ENCODE peak calls at places on chromosomes 16 and 17, in five cellular contexts. One of them, this sample, is unnamed.

GRCh38 chr17:38550661-38551060 is 55.1 kb downstream of the SRCIN1 start:
- DNase-seq in upper lobe of right lung: no peak
- DNase-seq in left ventricle myocardium inferior: peak; percentile 48
- DNase-seq in neural progenitor cell: no peak
- DNase-seq in lower leg skin: no peak
- DNase-seq in this sample: peak; percentile 14

GRCh38 chr16:85126731-85127662 is 14.7 kb upstream of the CIBAR2 start:
- DNase-seq in lower leg skin: no peak
- DNase-seq in upper lobe of right lung: no peak
- DNase-seq in neural progenitor cell: peak; percentile 69
- DNase-seq in left ventricle myocardium inferior: no peak
- DNase-seq in this sample: peak; percentile 89

GRCh38 chr17:74354123-74354522 is 7.5 kb downstream of the BTBD17 start:
- DNase-seq in lower leg skin: no peak
- DNase-seq in neural progenitor cell: peak; percentile 92
- DNase-seq in upper lobe of right lung: peak; percentile 79
- DNase-seq in left ventricle myocardium inferior: peak; percentile 45
- DNase-seq in this sample: no peak

GRCh38 chr17:74419862-74420492 is 11.9 kb upstream of the GPRC5C start:
- DNase-seq in lower leg skin: no peak
- DNase-seq in left ventricle myocardium inferior: no peak
- DNase-seq in upper lobe of right lung: no peak
- DNase-seq in neural progenitor cell: no peak
- DNase-seq in this sample: no peak

GRCh38 chr16:11393861-11394592 is 48.8 kb downstream of the RMI2 start:
- DNase-seq in left ventricle myocardium inferior: no peak
- DNase-seq in lower leg skin: no peak
- DNase-seq in upper lobe of right lung: peak; percentile 35
- DNase-seq in neural progenitor cell: no peak
- DNase-seq in this sample: no peak

GRCh38 chr16:3478242-3478925 is 16.9 kb downstream of the C16orf90 start:
- DNase-seq in upper lobe of right lung: no peak
- DNase-seq in lower leg skin: no peak
- DNase-seq in left ventricle myocardium inferior: no peak
- DNase-seq in neural progenitor cell: no peak
- DNase-seq in this sample: no peak

GRCh38 chr17:82709024-82709675 is 7.4 kb upstream of the FN3KRP start:
- DNase-seq in lower leg skin: no peak
- DNase-seq in left ventricle myocardium inferior: no peak
- DNase-seq in upper lobe of right lung: no peak
- DNase-seq in neural progenitor cell: no peak
- DNase-seq in this sample: no peak

GRCh38 chr16:23590181-23590580 is 5.9 kb downstream of the NDUFAB1 start:
- DNase-seq in lower leg skin: no peak
- DNase-seq in neural progenitor cell: no peak
- DNase-seq in upper lobe of right lung: no peak
- DNase-seq in left ventricle myocardium inferior: no peak
- DNase-seq in this sample: no peak

GRCh38 chr16:73047221-73047535 is 750 bp downstream of the ZFHX3 start:
- DNase-seq in left ventricle myocardium inferior: no peak
- DNase-seq in neural progenitor cell: no peak
- DNase-seq in upper lobe of right lung: no peak
- DNase-seq in lower leg skin: no peak
- DNase-seq in this sample: no peak

GRCh38 chr17:12637015-12637414 is 28.7 kb upstream of the MYOCD start:
- DNase-seq in left ventricle myocardium inferior: no peak
- DNase-seq in neural progenitor cell: no peak
- DNase-seq in upper lobe of right lung: no peak
- DNase-seq in lower leg skin: no peak
- DNase-seq in this sample: peak; percentile 96

GRCh38 chr17:41518789-41519449 is at the start of gene KRT15:
- DNase-seq in lower leg skin: no peak
- DNase-seq in neural progenitor cell: no peak
- DNase-seq in left ventricle myocardium inferior: no peak
- DNase-seq in upper lobe of right lung: no peak
- DNase-seq in this sample: no peak

GRCh38 chr17:75846701-75847594 is 2.7 kb upstream of the UNC13D start:
- DNase-seq in upper lobe of right lung: no peak
- DNase-seq in left ventricle myocardium inferior: no peak
- DNase-seq in neural progenitor cell: no peak
- DNase-seq in lower leg skin: no peak
- DNase-seq in this sample: no peak

GRCh38 chr17:7356072-7356549 is 1.2 kb downstream of the TMEM95 start:
- DNase-seq in neural progenitor cell: peak; percentile 93
- DNase-seq in upper lobe of right lung: peak; percentile 94
- DNase-seq in lower leg skin: peak; percentile 96
- DNase-seq in left ventricle myocardium inferior: peak; percentile 80
- DNase-seq in this sample: peak; percentile 56

GRCh38 chr16:65817799-65818198 is 548.7 kb upstream of the CDH5 start:
- DNase-seq in upper lobe of right lung: no peak
- DNase-seq in lower leg skin: no peak
- DNase-seq in left ventricle myocardium inferior: no peak
- DNase-seq in neural progenitor cell: no peak
- DNase-seq in this sample: no peak

GRCh38 chr16:88003316-88003715 is 52.1 kb downstream of the BANP start:
- DNase-seq in left ventricle myocardium inferior: no peak
- DNase-seq in neural progenitor cell: no peak
- DNase-seq in lower leg skin: peak; percentile 7
- DNase-seq in upper lobe of right lung: no peak
- DNase-seq in this sample: no peak

GRCh38 chr16:63907251-63907650 is 1214.6 kb downstream of the CDH11 start:
- DNase-seq in upper lobe of right lung: no peak
- DNase-seq in neural progenitor cell: no peak
- DNase-seq in left ventricle myocardium inferior: no peak
- DNase-seq in lower leg skin: no peak
- DNase-seq in this sample: no peak

GRCh38 chr17:48483471-48484131 is 47.2 kb downstream of the HOXB1 start:
- DNase-seq in lower leg skin: no peak
- DNase-seq in left ventricle myocardium inferior: no peak
- DNase-seq in upper lobe of right lung: no peak
- DNase-seq in neural progenitor cell: no peak
- DNase-seq in this sample: peak; percentile 99

GRCh38 chr16:73231969-73232554 is 184.1 kb upstream of the ZFHX3 start:
- DNase-seq in lower leg skin: peak; percentile 72
- DNase-seq in left ventricle myocardium inferior: no peak
- DNase-seq in upper lobe of right lung: no peak
- DNase-seq in neural progenitor cell: no peak
- DNase-seq in this sample: no peak

GRCh38 chr16:67283039-67283825 is 3.9 kb downstream of the PLEKHG4 start:
- DNase-seq in left ventricle myocardium inferior: no peak
- DNase-seq in neural progenitor cell: no peak
- DNase-seq in upper lobe of right lung: no peak
- DNase-seq in lower leg skin: no peak
- DNase-seq in this sample: no peak

GRCh38 chr17:66426397-66427033 is 124.1 kb downstream of the PRKCA start:
- DNase-seq in neural progenitor cell: no peak
- DNase-seq in lower leg skin: no peak
- DNase-seq in left ventricle myocardium inferior: no peak
- DNase-seq in upper lobe of right lung: no peak
- DNase-seq in this sample: no peak

GRCh38 chr17:71327376-71328059 is 793.3 kb upstream of the SOX9 start:
- DNase-seq in left ventricle myocardium inferior: no peak
- DNase-seq in upper lobe of right lung: no peak
- DNase-seq in neural progenitor cell: no peak
- DNase-seq in lower leg skin: no peak
- DNase-seq in this sample: peak; percentile 73

GRCh38 chr16:29973384-29974246 is at the start of gene TAOK2:
- DNase-seq in lower leg skin: peak; percentile 99
- DNase-seq in left ventricle myocardium inferior: peak; percentile 99
- DNase-seq in upper lobe of right lung: peak; percentile 99
- DNase-seq in neural progenitor cell: peak; percentile 100
- DNase-seq in this sample: peak; percentile 100

GRCh38 chr17:50699410-50699809 is 8.3 kb downstream of the ANKRD40 start:
- DNase-seq in upper lobe of right lung: no peak
- DNase-seq in neural progenitor cell: no peak
- DNase-seq in left ventricle myocardium inferior: no peak
- DNase-seq in lower leg skin: no peak
- DNase-seq in this sample: no peak

GRCh38 chr16:8241408-8241807 is 348.9 kb downstream of the TMEM114 start:
- DNase-seq in neural progenitor cell: no peak
- DNase-seq in upper lobe of right lung: no peak
- DNase-seq in lower leg skin: no peak
- DNase-seq in left ventricle myocardium inferior: no peak
- DNase-seq in this sample: no peak

GRCh38 chr17:56939869-56940484 is 20.9 kb downstream of the COIL start:
- DNase-seq in left ventricle myocardium inferior: no peak
- DNase-seq in neural progenitor cell: peak; percentile 59
- DNase-seq in lower leg skin: no peak
- DNase-seq in upper lobe of right lung: no peak
- DNase-seq in this sample: peak; percentile 57

GRCh38 chr16:74922150-74923138 is 62.5 kb downstream of the WDR59 start:
- DNase-seq in left ventricle myocardium inferior: no peak
- DNase-seq in lower leg skin: peak; percentile 15
- DNase-seq in neural progenitor cell: no peak
- DNase-seq in upper lobe of right lung: no peak
- DNase-seq in this sample: peak; percentile 7

GRCh38 chr16:57255686-57256415 is 10.8 kb downstream of the ARL2BP start:
- DNase-seq in neural progenitor cell: no peak
- DNase-seq in lower leg skin: no peak
- DNase-seq in upper lobe of right lung: no peak
- DNase-seq in left ventricle myocardium inferior: no peak
- DNase-seq in this sample: no peak

GRCh38 chr17:68513932-68514331 is 1.7 kb downstream of the PRKAR1A start:
- DNase-seq in lower leg skin: no peak
- DNase-seq in neural progenitor cell: no peak
- DNase-seq in upper lobe of right lung: no peak
- DNase-seq in left ventricle myocardium inferior: no peak
- DNase-seq in this sample: no peak

GRCh38 chr16:5678371-5678770 is 580.8 kb upstream of the EEF2KMT start:
- DNase-seq in upper lobe of right lung: no peak
- DNase-seq in lower leg skin: no peak
- DNase-seq in neural progenitor cell: peak; percentile 83
- DNase-seq in left ventricle myocardium inferior: no peak
- DNase-seq in this sample: no peak

GRCh38 chr17:34579017-34579946 is at the start of gene TMEM132E:
- DNase-seq in left ventricle myocardium inferior: peak; percentile 37
- DNase-seq in lower leg skin: no peak
- DNase-seq in neural progenitor cell: peak; percentile 91
- DNase-seq in upper lobe of right lung: peak; percentile 75
- DNase-seq in this sample: no peak

GRCh38 chr16:20107086-20107485 is 33.4 kb upstream of the GPR139 start:
- DNase-seq in neural progenitor cell: no peak
- DNase-seq in upper lobe of right lung: no peak
- DNase-seq in left ventricle myocardium inferior: no peak
- DNase-seq in lower leg skin: no peak
- DNase-seq in this sample: no peak

GRCh38 chr17:74147436-74147835 is 56.0 kb upstream of the RPL38 start:
- DNase-seq in lower leg skin: peak; percentile 39
- DNase-seq in upper lobe of right lung: no peak
- DNase-seq in left ventricle myocardium inferior: no peak
- DNase-seq in neural progenitor cell: no peak
- DNase-seq in this sample: no peak

DNA sequence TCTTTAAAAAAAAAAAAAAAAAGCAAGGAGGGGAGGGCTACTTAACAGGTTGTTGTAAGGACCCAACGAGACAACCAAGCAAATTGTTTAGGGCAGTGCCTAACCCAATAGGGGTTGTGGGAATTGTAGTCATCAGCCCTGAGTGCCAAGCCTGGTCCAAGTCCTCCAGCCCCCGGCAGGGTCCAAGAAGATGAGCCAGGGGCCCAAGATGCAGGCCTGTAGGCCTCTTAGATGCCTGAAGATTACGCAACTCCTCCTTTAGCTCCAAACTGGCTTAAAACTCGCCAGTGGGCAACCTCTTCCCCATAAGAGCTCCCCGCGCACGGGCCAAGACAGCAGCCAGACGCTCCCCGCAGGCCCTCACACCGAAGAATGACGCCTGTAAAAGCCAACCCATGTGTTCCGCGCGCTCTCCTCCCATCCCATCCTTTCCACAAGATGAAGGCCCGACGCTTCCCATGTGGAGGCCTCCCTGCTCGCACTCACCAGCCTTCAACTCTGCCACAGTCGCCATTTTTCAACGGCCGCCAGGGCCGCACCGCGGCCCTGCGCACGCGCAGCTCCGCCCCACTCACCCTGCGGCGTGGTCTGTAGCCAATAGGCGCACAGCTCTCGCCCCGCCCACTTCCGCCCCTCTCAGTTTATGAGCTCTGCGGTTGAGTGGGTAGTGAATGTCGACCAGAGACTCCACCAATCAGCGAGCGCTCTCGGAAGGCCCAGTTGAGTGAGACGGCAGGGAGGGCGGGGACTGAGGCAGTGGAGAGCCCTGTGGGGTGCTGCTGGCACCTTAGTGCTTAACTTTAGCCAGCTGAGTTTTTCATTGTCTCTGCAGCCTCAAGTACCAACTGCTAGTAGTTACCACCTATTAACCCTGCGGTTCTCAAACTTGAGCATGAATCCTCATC is at the start of gene CEP20:
- DNase-seq in neural progenitor cell: peak; percentile 100
- DNase-seq in upper lobe of right lung: peak; percentile 100
- DNase-seq in lower leg skin: peak; percentile 100
- DNase-seq in left ventricle myocardium inferior: peak; percentile 100
- DNase-seq in this sample: peak; percentile 99
- TF ChIP-seq CTCF in neural progenitor cell: peak; percentile 15
- TF ChIP-seq CTCF in upper lobe of right lung: no peak
- TF ChIP-seq CTCF in lower leg skin: no peak
- TF ChIP-seq CTCF in left ventricle myocardium inferior: peak; percentile 50
- TF ChIP-seq CTCF in this sample: no peak

GRCh38 chr17:81037783-81038733 is 3.1 kb downstream of the BAIAP2 start:
- DNase-seq in upper lobe of right lung: no peak
- DNase-seq in lower leg skin: no peak
- DNase-seq in neural progenitor cell: no peak
- DNase-seq in left ventricle myocardium inferior: no peak
- DNase-seq in this sample: no peak
- H3K4me3 ChIP-seq in upper lobe of right lung: peak overlapping the region; percentile 64
- H3K4me3 ChIP-seq in lower leg skin: no peak overlapping the region
- H3K4me3 ChIP-seq in neural progenitor cell: no peak overlapping the region
- H3K4me3 ChIP-seq in left ventricle myocardium inferior: peak overlapping the region; percentile 76
- H3K4me3 ChIP-seq in this sample: peak overlapping the region; percentile 0

GRCh38 chr16:50247123-50247905 is 19.0 kb upstream of the ADCY7 start:
- DNase-seq in upper lobe of right lung: no peak
- DNase-seq in lower leg skin: no peak
- DNase-seq in neural progenitor cell: no peak
- DNase-seq in left ventricle myocardium inferior: no peak
- DNase-seq in this sample: no peak

GRCh38 chr16:50244140-50244503 is 22.2 kb upstream of the ADCY7 start:
- DNase-seq in neural progenitor cell: no peak
- DNase-seq in lower leg skin: no peak
- DNase-seq in upper lobe of right lung: no peak
- DNase-seq in left ventricle myocardium inferior: no peak
- DNase-seq in this sample: peak; percentile 25

GRCh38 chr16:50246299-50247122 is 19.8 kb upstream of the ADCY7 start:
- DNase-seq in lower leg skin: peak; percentile 89
- DNase-seq in upper lobe of right lung: no peak
- DNase-seq in left ventricle myocardium inferior: no peak
- DNase-seq in neural progenitor cell: peak; percentile 67
- DNase-seq in this sample: no peak

GRCh38 chr16:50244504-50245416 is 21.6 kb upstream of the ADCY7 start:
- DNase-seq in lower leg skin: no peak
- DNase-seq in upper lobe of right lung: no peak
- DNase-seq in neural progenitor cell: peak; percentile 42
- DNase-seq in left ventricle myocardium inferior: no peak
- DNase-seq in this sample: no peak

GRCh38 chr16:50245417-50246298 is 20.7 kb upstream of the ADCY7 start:
- DNase-seq in neural progenitor cell: peak; percentile 60
- DNase-seq in left ventricle myocardium inferior: no peak
- DNase-seq in upper lobe of right lung: peak; percentile 88
- DNase-seq in lower leg skin: peak; percentile 93
- DNase-seq in this sample: peak; percentile 50
- TF ChIP-seq CTCF in neural progenitor cell: no peak
- TF ChIP-seq CTCF in left ventricle myocardium inferior: peak; percentile 55
- TF ChIP-seq CTCF in upper lobe of right lung: peak; percentile 6
- TF ChIP-seq CTCF in lower leg skin: no peak
- TF ChIP-seq CTCF in this sample: peak; percentile 14

GRCh38 chr17:31559647-31560501 is 168.4 kb downstream of the RAB11FIP4 start:
- DNase-seq in neural progenitor cell: peak; percentile 47
- DNase-seq in lower leg skin: no peak
- DNase-seq in upper lobe of right lung: no peak
- DNase-seq in left ventricle myocardium inferior: no peak
- DNase-seq in this sample: peak; percentile 13
- H3K4me3 ChIP-seq in neural progenitor cell: peak overlapping the region; percentile 53
- H3K4me3 ChIP-seq in lower leg skin: peak overlapping the region; percentile 42
- H3K4me3 ChIP-seq in upper lobe of right lung: peak overlapping the region; percentile 67
- H3K4me3 ChIP-seq in left ventricle myocardium inferior: peak overlapping the region; percentile 86
- H3K4me3 ChIP-seq in this sample: peak overlapping the region; percentile 78

This sample was measured in astrocyte of the spinal cord.